ENCODE peak calls at places on chromosomes 13 and 19, in six cellular contexts. Y is tibial artery, F is cardiac muscle cell, N is epithelial cell of proximal tubule, V is mucosa of descending colon, U is fibroblast of mammary gland. G is an unnamed sample.

GRCh38 chr19:49581007-49581508 is at the start of gene PRRG2:
- DNase-seq in F (no peak), N (no peak), U (no peak), V (peak), Y (no peak), G (no peak)

GRCh38 chr13:71237332-71237731 is 629.7 kb downstream of the DACH1 start:
- DNase-seq in F (no peak), N (no peak), U (no peak), V (no peak), Y (no peak), G (no peak)

GRCh38 chr13:93635687-93636086 is 409.1 kb downstream of the GPC6 start:
- DNase-seq in N (no peak), Y (peak), F (no peak), V (no peak), U (peak), G (no peak)

GRCh38 chr13:24106429-24106828 is 54.1 kb upstream of the SPATA13 start:
- DNase-seq in V (no peak), N (no peak), F (no peak), Y (no peak), U (no peak), G (no peak)

GRCh38 chr19:18090545-18091216 is 3.9 kb upstream of the IL12RB1 start:
- DNase-seq in F (no peak), Y (no peak), U (peak), N (no peak), V (no peak), G (peak)

GRCh38 chr13:75132800-75133695 is 348.9 kb downstream of the TBC1D4 start:
- DNase-seq in U (no peak), N (no peak), Y (no peak), V (no peak), F (no peak), G (no peak)

GRCh38 chr13:97422118-97423054 is 11.6 kb upstream of the RAP2A start:
- DNase-seq in F (no peak), U (peak), V (no peak), Y (no peak), N (no peak), G (no peak)

GRCh38 chr19:32404213-32404938 is 1.2 kb upstream of the DPY19L3 start:
- DNase-seq in U (peak), N (no peak), V (no peak), Y (no peak), F (no peak), G (no peak)

GRCh38 chr13:110134801-110135200 is 172.2 kb downstream of the COL4A1 start:
- DNase-seq in V (no peak), N (no peak), U (no peak), Y (no peak), F (peak), G (no peak)

GRCh38 chr19:5183616-5184015 is 157.0 kb downstream of the PTPRS start:
- DNase-seq in V (no peak), Y (no peak), F (no peak), N (no peak), U (no peak), G (no peak)

GRCh38 chr13:29771247-29771646 is 79.2 kb downstream of the UBL3 start:
- DNase-seq in V (no peak), N (peak), Y (no peak), U (peak), F (peak), G (no peak)

GRCh38 chr13:46211521-46212351 is at the start of gene LRRC63:
- DNase-seq in N (no peak), F (peak), Y (peak), V (peak), U (peak), G (peak)

GRCh38 chr19:642755-643727 is 3.4 kb downstream of the FGF22 start:
- DNase-seq in Y (no peak), U (no peak), V (no peak), N (no peak), F (no peak), G (no peak)

GRCh38 chr19:4732680-4733114 is 9.1 kb upstream of the DPP9 start:
- DNase-seq in V (no peak), N (no peak), Y (no peak), F (peak), U (peak), G (no peak)

GRCh38 chr19:17766543-17767131 is 15.4 kb downstream of the FCHO1 start:
- DNase-seq in N (no peak), V (peak), F (peak), U (peak), Y (peak), G (peak)

GRCh38 chr19:1027020-1027952 is 878 bp downstream of the CNN2 start:
- DNase-seq in Y (no peak), V (no peak), F (no peak), N (no peak), U (no peak), G (peak)

GRCh38 chr13:113475911-113476310 is 14.6 kb downstream of the DCUN1D2 start:
- DNase-seq in V (no peak), Y (no peak), N (no peak), U (no peak), F (no peak), G (no peak)

GRCh38 chr13:107767119-107767518 is 448.2 kb downstream of the LIG4 start:
- DNase-seq in Y (no peak), V (no peak), F (no peak), U (no peak), N (peak), G (no peak)

GRCh38 chr13:113889467-113889866 is 25.6 kb upstream of the GAS6 start:
- DNase-seq in V (no peak), F (no peak), Y (no peak), N (no peak), U (no peak), G (no peak)

GRCh38 chr13:91313581-91313980 is 33.9 kb upstream of the MIR17HG start:
- DNase-seq in U (no peak), F (no peak), N (no peak), Y (no peak), V (no peak), G (no peak)

GRCh38 chr19:43562698-43563241 is 12.6 kb downstream of the XRCC1 start:
- DNase-seq in N (no peak), U (peak), Y (peak), V (peak), F (no peak), G (peak)

GRCh38 chr19:19552811-19553210 is 14.7 kb downstream of the CILP2 start:
- DNase-seq in F (peak), V (no peak), Y (no peak), N (no peak), U (no peak), G (no peak)

GRCh38 chr13:27338816-27339215 is 68.2 kb downstream of the RASL11A start:
- DNase-seq in Y (no peak), V (no peak), N (no peak), U (no peak), F (peak), G (no peak)

DNA sequence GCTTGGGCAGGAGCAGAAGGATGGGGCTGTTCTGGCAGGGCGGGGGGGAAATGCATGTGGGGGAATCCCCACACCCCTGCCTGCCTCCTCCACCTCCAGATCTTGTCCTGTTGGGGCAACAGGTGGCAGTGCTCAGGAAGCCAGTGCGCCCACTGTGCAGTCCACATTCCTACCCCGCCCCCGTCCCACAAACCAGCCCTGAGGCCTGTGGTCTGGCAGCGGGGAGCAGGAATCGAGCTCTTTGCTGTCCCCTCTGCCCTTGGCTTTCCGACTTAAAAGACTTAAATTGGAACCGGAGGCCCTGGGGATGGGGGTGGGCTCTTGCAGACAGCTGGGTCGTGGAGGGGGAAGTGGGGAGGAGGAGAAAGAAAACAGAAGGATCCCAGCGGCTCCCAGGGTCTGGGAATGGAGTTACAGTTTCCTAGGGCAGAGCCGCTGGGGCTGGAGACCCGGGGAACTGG is 4.3 kb downstream of the NANOS3 start:
- DNase-seq in N (no peak), U (no peak), F (peak), Y (no peak), V (no peak), G (no peak)
- TF ChIP-seq CTCF in N (no peak), U (no peak), F (no peak), Y (no peak), V (no peak), G (no peak)

GRCh38 chr13:33817843-33818661 is at the start of gene RFC3:
- DNase-seq in N (peak), V (peak), U (peak), F (peak), Y (peak), G (peak)
- TF ChIP-seq CTCF in N (no peak), V (no peak), U (no peak), F (no peak), Y (no peak), G (no peak)

GRCh38 chr19:36772341-36773222 is at the start of gene ZNF850:
- DNase-seq in U (peak), V (peak), N (peak), Y (peak), F (peak), G (peak)

GRCh38 chr19:36775768-36776167 is 3.2 kb upstream of the ZNF850 start:
- DNase-seq in Y (no peak), N (no peak), F (no peak), V (no peak), U (no peak), G (no peak)

GRCh38 chr19:36771275-36772231 is 1.1 kb downstream of the ZNF850 start:
- DNase-seq in Y (peak), F (peak), N (no peak), V (peak), U (peak), G (no peak)

DNA sequence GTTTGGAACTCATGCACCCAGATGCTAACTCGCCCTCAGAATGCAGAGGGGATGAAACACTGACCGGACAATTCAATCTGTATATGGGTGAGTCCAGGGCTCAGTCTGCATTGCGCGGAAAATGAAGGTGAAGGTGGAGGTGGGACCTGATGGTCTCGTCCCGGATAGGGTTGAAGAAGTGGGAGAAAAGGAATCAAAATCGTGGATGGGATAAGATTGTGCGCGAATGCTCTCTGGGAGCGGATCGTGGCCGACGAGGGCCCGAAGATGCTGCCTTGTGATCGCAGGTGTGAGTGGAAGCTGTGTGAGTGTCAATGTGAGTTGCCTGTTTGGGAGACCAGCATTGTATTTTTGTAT is 594 bp upstream of the ZNF850 start:
- DNase-seq in Y (no peak), F (no peak), V (no peak), N (no peak), U (no peak), G (no peak)
- TF ChIP-seq CTCF in Y (no peak), F (no peak), V (no peak), N (no peak), U (no peak), G (no peak)

DNA sequence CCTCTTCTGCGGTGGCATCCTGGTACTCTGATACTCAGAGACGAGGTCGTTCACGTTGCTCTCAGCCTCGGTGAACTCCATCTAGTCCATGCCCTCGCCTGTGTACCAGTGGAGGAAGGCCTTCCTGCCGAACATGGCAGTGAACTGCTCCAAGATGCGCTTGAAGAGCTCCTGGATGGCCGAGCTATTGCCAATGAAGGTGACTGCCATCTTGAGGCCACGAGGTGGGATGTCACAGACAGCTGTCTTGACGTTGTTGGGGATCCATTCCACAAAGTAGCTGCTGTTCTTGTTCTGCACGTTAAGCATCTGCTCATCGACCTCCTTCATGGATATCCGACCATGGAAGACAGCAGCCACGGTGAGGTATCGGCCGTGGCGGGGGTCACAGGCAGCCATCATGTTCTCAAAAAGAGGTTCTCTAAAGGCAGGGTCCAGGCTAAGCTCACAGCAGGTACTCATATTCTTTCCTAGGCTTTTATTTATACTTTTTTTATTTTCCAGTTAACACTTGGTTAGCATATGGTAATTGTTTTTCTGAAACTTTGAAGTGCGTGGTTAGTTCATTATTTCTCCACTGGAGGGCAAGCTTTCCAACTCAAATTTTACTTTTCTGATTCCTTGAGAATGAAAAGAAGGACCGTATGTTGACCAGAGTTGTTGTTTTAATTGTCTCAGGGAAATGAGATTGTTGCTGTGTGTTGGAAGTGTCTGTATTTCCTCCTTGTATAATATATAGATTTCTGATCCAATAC is 72.4 kb upstream of the RGCC start:
- DNase-seq in Y (no peak), F (peak), N (no peak), U (peak), V (no peak), G (no peak)
- TF ChIP-seq CTCF in Y (peak), F (peak), N (peak), U (peak), V (no peak), G (no peak)

GRCh38 chr19:40960062-40960685 is 30.9 kb upstream of the CYP2B6 start:
- DNase-seq in U (no peak), N (no peak), V (no peak), F (no peak), Y (no peak), G (no peak)
- TF ChIP-seq CTCF in U (no peak), N (no peak), V (no peak), F (no peak), Y (no peak), G (no peak)

G was measured in natural killer cell.